ENCODE peak calls at places on chromosome 18, in five cellular contexts. Z, W, O, M and Q are unnamed samples.

GRCh38 chr18:9296233-9297006 is 38.2 kb upstream of the TWSG1 start:
- DNase-seq in M (no peak), W (no peak), Z (no peak), O (no peak), Q (no peak)

GRCh38 chr18:79897940-79898625 is 53.4 kb downstream of the SLC66A2 start:
- DNase-seq in M (no peak), W (no peak), Z (no peak), O (no peak), Q (no peak)

GRCh38 chr18:23650963-23651927 is 11.5 kb downstream of the ANKRD29 start:
- DNase-seq in Z (no peak), W (no peak), O (no peak), M (no peak), Q (no peak)

GRCh38 chr18:52339891-52340371 is at the start of gene DCC:
- DNase-seq in M (peak; percentile 54), O (peak; percentile 82), W (no peak), Z (peak; percentile 28), Q (no peak)

GRCh38 chr18:9234528-9234927 is 97.9 kb downstream of the ANKRD12 start:
- DNase-seq in O (no peak), Z (no peak), M (no peak), W (no peak), Q (no peak)

GRCh38 chr18:8960740-8961657 is 141.5 kb upstream of the NDUFV2 start:
- DNase-seq in O (no peak), M (no peak), Z (no peak), W (no peak), Q (no peak)

GRCh38 chr18:33839452-33840225 is 261.6 kb downstream of the ASXL3 start:
- DNase-seq in W (no peak), Z (peak; percentile 31), O (no peak), M (no peak), Q (peak; percentile 39)

GRCh38 chr18:66226782-66227181 is 377.1 kb downstream of the CDH19 start:
- DNase-seq in O (no peak), W (no peak), M (no peak), Z (no peak), Q (no peak)

GRCh38 chr18:4544131-4544530 is 89.0 kb upstream of the DLGAP1 start:
- DNase-seq in W (no peak), M (no peak), Z (no peak), O (no peak), Q (no peak)

GRCh38 chr18:54958711-54959625 is at the start of gene CCDC68:
- DNase-seq in W (no peak), Z (no peak), M (peak; percentile 75), O (no peak), Q (peak; percentile 87)

GRCh38 chr18:48954837-48955527 is 4.2 kb upstream of the SMAD7 start:
- DNase-seq in W (no peak), M (no peak), O (no peak), Z (no peak), Q (no peak)

GRCh38 chr18:55261253-55261652 is 302.0 kb upstream of the CCDC68 start:
- DNase-seq in M (no peak), O (no peak), W (no peak), Z (no peak), Q (no peak)

GRCh38 chr18:44941519-44941918 is 260.8 kb downstream of the SETBP1 start:
- DNase-seq in M (no peak), O (no peak), W (no peak), Z (no peak), Q (no peak)

GRCh38 chr18:62331581-62332436 is 6.7 kb downstream of the TNFRSF11A start:
- DNase-seq in W (peak; percentile 39), O (no peak), Z (no peak), M (no peak), Q (no peak)

GRCh38 chr18:2325308-2325849 is 245.9 kb downstream of the METTL4 start:
- DNase-seq in O (no peak), Z (no peak), M (no peak), W (no peak), Q (no peak)